ENCODE peak calls at places on chromosomes 2 and 18, in five cellular contexts. One of them, this sample, is unnamed. For H3K27me3, the result is how much of the 10 kb centered on the place peaks cover.

GRCh38 chr2:49251766-49252165 is 97.5 kb upstream of the FSHR start:
- DNase-seq in cardiac muscle cell: no peak
- DNase-seq in uterus: no peak
- DNase-seq in astrocyte: peak
- DNase-seq in GM12878: no peak
- DNase-seq in this sample: no peak

GRCh38 chr18:7566244-7566586 is 901 bp upstream of the PTPRM start:
- DNase-seq in uterus: no peak
- DNase-seq in GM12878: no peak
- DNase-seq in astrocyte: no peak
- DNase-seq in cardiac muscle cell: peak
- DNase-seq in this sample: no peak

GRCh38 chr18:62537946-62538345 is 15.1 kb downstream of the ZCCHC2 start:
- DNase-seq in cardiac muscle cell: no peak
- DNase-seq in uterus: no peak
- DNase-seq in GM12878: no peak
- DNase-seq in astrocyte: no peak
- DNase-seq in this sample: no peak

GRCh38 chr2:137220438-137220998 is 455.2 kb downstream of the THSD7B start:
- DNase-seq in uterus: no peak
- DNase-seq in GM12878: no peak
- DNase-seq in cardiac muscle cell: no peak
- DNase-seq in astrocyte: peak
- DNase-seq in this sample: no peak

GRCh38 chr2:108417254-108417653 is 31.8 kb upstream of the GCC2 start:
- DNase-seq in uterus: no peak
- DNase-seq in astrocyte: no peak
- DNase-seq in GM12878: no peak
- DNase-seq in cardiac muscle cell: no peak
- DNase-seq in this sample: no peak

GRCh38 chr2:133346654-133347053 is 221.6 kb downstream of the NCKAP5 start:
- DNase-seq in cardiac muscle cell: no peak
- DNase-seq in astrocyte: peak
- DNase-seq in uterus: no peak
- DNase-seq in GM12878: no peak
- DNase-seq in this sample: no peak

GRCh38 chr2:19802088-19802806 is 99.5 kb downstream of the TTC32 start:
- DNase-seq in GM12878: no peak
- DNase-seq in astrocyte: peak
- DNase-seq in uterus: no peak
- DNase-seq in cardiac muscle cell: no peak
- DNase-seq in this sample: no peak

GRCh38 chr2:127324635-127325034 is 30.7 kb upstream of the ERCC3 start:
- DNase-seq in cardiac muscle cell: peak
- DNase-seq in uterus: no peak
- DNase-seq in GM12878: no peak
- DNase-seq in astrocyte: peak
- DNase-seq in this sample: no peak

GRCh38 chr2:134337617-134338016 is 83.7 kb downstream of the MGAT5 start:
- DNase-seq in cardiac muscle cell: no peak
- DNase-seq in uterus: no peak
- DNase-seq in astrocyte: no peak
- DNase-seq in GM12878: no peak
- DNase-seq in this sample: no peak

GRCh38 chr2:26970928-26971627 is 641 bp downstream of the MAPRE3 start:
- DNase-seq in GM12878: no peak
- DNase-seq in uterus: peak
- DNase-seq in cardiac muscle cell: peak
- DNase-seq in astrocyte: peak
- DNase-seq in this sample: no peak

GRCh38 chr2:45741451-45741850 is 90.0 kb downstream of the PRKCE start:
- DNase-seq in cardiac muscle cell: no peak
- DNase-seq in GM12878: no peak
- DNase-seq in astrocyte: no peak
- DNase-seq in uterus: no peak
- DNase-seq in this sample: no peak

GRCh38 chr2:138183700-138184099 is 219.4 kb downstream of the HNMT start:
- DNase-seq in astrocyte: no peak
- DNase-seq in cardiac muscle cell: no peak
- DNase-seq in uterus: no peak
- DNase-seq in GM12878: no peak
- DNase-seq in this sample: no peak

GRCh38 chr18:26477828-26478466 is 70.4 kb downstream of the KCTD1 start:
- DNase-seq in cardiac muscle cell: no peak
- DNase-seq in uterus: no peak
- DNase-seq in astrocyte: no peak
- DNase-seq in GM12878: no peak
- DNase-seq in this sample: no peak

GRCh38 chr2:20218331-20219320 is 6.3 kb downstream of the SDC1 start:
- DNase-seq in uterus: no peak
- DNase-seq in cardiac muscle cell: no peak
- DNase-seq in GM12878: no peak
- DNase-seq in astrocyte: no peak
- DNase-seq in this sample: no peak

GRCh38 chr2:223692227-223692947 is 90.2 kb upstream of the SCG2 start:
- DNase-seq in cardiac muscle cell: peak
- DNase-seq in astrocyte: peak
- DNase-seq in GM12878: no peak
- DNase-seq in uterus: peak
- DNase-seq in this sample: no peak

GRCh38 chr18:11950824-11951223 is 30.5 kb upstream of the IMPA2 start:
- DNase-seq in GM12878: no peak
- DNase-seq in cardiac muscle cell: no peak
- DNase-seq in astrocyte: no peak
- DNase-seq in uterus: no peak
- DNase-seq in this sample: no peak

GRCh38 chr2:100256416-100256815 is 65.9 kb downstream of the LONRF2 start:
- DNase-seq in cardiac muscle cell: no peak
- DNase-seq in astrocyte: no peak
- DNase-seq in GM12878: no peak
- DNase-seq in uterus: no peak
- DNase-seq in this sample: no peak

GRCh38 chr2:234840336-234840735 is 111.5 kb upstream of the SH3BP4 start:
- DNase-seq in astrocyte: peak
- DNase-seq in GM12878: no peak
- DNase-seq in uterus: peak
- DNase-seq in cardiac muscle cell: peak
- DNase-seq in this sample: no peak

GRCh38 chr18:9321709-9322108 is 12.9 kb upstream of the TWSG1 start:
- DNase-seq in GM12878: no peak
- DNase-seq in astrocyte: no peak
- DNase-seq in uterus: no peak
- DNase-seq in cardiac muscle cell: no peak
- DNase-seq in this sample: no peak

GRCh38 chr2:167451496-167452289 is 563.4 kb downstream of the XIRP2 start:
- DNase-seq in uterus: no peak
- DNase-seq in astrocyte: no peak
- DNase-seq in cardiac muscle cell: no peak
- DNase-seq in GM12878: no peak
- DNase-seq in this sample: no peak

GRCh38 chr2:231535961-231536360 is 5.7 kb upstream of the NMUR1 start:
- DNase-seq in astrocyte: no peak
- DNase-seq in cardiac muscle cell: no peak
- DNase-seq in uterus: no peak
- DNase-seq in GM12878: no peak
- DNase-seq in this sample: no peak

GRCh38 chr2:9950521-9951271 is 797 bp upstream of the GRHL1 start:
- DNase-seq in GM12878: no peak
- DNase-seq in astrocyte: no peak
- DNase-seq in uterus: peak
- DNase-seq in cardiac muscle cell: peak
- DNase-seq in this sample: peak

GRCh38 chr2:51581636-51582267 is 549.8 kb upstream of the NRXN1 start:
- DNase-seq in GM12878: no peak
- DNase-seq in cardiac muscle cell: no peak
- DNase-seq in uterus: no peak
- DNase-seq in astrocyte: no peak
- DNase-seq in this sample: no peak

GRCh38 chr2:28286678-28287077 is 106.0 kb upstream of the FOSL2 start:
- DNase-seq in cardiac muscle cell: no peak
- DNase-seq in GM12878: no peak
- DNase-seq in uterus: no peak
- DNase-seq in astrocyte: peak
- DNase-seq in this sample: no peak

GRCh38 chr2:17327649-17328048 is 190.6 kb downstream of the RAD51AP2 start:
- DNase-seq in uterus: no peak
- DNase-seq in astrocyte: no peak
- DNase-seq in GM12878: no peak
- DNase-seq in cardiac muscle cell: no peak
- DNase-seq in this sample: no peak

GRCh38 chr18:11607897-11608296 is 1.5 kb upstream of the SLC35G4 start:
- DNase-seq in uterus: no peak
- DNase-seq in GM12878: no peak
- DNase-seq in cardiac muscle cell: peak
- DNase-seq in astrocyte: no peak
- DNase-seq in this sample: no peak

GRCh38 chr2:120346034-120346666 is at the start of gene INHBB:
- DNase-seq in uterus: no peak
- DNase-seq in GM12878: no peak
- DNase-seq in cardiac muscle cell: peak
- DNase-seq in astrocyte: no peak
- DNase-seq in this sample: no peak
- H3K4me3 ChIP-seq in uterus: peak
- H3K4me3 ChIP-seq in GM12878: peak
- H3K4me3 ChIP-seq in cardiac muscle cell: peak
- H3K4me3 ChIP-seq in astrocyte: peak
- H3K4me3 ChIP-seq in this sample: peak

GRCh38 chr2:106705877-106706276 is 180.1 kb downstream of the ST6GAL2 start:
- DNase-seq in cardiac muscle cell: no peak
- DNase-seq in uterus: no peak
- DNase-seq in GM12878: no peak
- DNase-seq in astrocyte: no peak
- DNase-seq in this sample: no peak

GRCh38 chr2:106708189-106708588 is 177.8 kb downstream of the ST6GAL2 start:
- DNase-seq in GM12878: no peak
- DNase-seq in astrocyte: no peak
- DNase-seq in uterus: no peak
- DNase-seq in cardiac muscle cell: peak
- DNase-seq in this sample: no peak

GRCh38 chr2:106701134-106701994 is 184.6 kb downstream of the ST6GAL2 start:
- DNase-seq in GM12878: no peak
- DNase-seq in uterus: no peak
- DNase-seq in astrocyte: no peak
- DNase-seq in cardiac muscle cell: no peak
- DNase-seq in this sample: no peak

GRCh38 chr2:106704798-106705197 is 181.2 kb downstream of the ST6GAL2 start:
- DNase-seq in cardiac muscle cell: no peak
- DNase-seq in GM12878: no peak
- DNase-seq in uterus: no peak
- DNase-seq in astrocyte: no peak
- DNase-seq in this sample: no peak

GRCh38 chr2:106703161-106703560 is 182.8 kb downstream of the ST6GAL2 start:
- DNase-seq in uterus: no peak
- DNase-seq in GM12878: no peak
- DNase-seq in cardiac muscle cell: no peak
- DNase-seq in astrocyte: no peak
- DNase-seq in this sample: no peak
- H3K27me3 ChIP-seq in uterus: under half
- H3K27me3 ChIP-seq in GM12878: under half
- H3K27me3 ChIP-seq in cardiac muscle cell: under half
- H3K27me3 ChIP-seq in astrocyte: under half
- H3K27me3 ChIP-seq in this sample: under half

GRCh38 chr2:196404276-196404675 is 232.9 kb upstream of the STK17B start:
- DNase-seq in astrocyte: peak
- DNase-seq in cardiac muscle cell: no peak
- DNase-seq in GM12878: no peak
- DNase-seq in uterus: no peak
- DNase-seq in this sample: no peak
- TF ChIP-seq CTCF in astrocyte: no peak
- TF ChIP-seq CTCF in cardiac muscle cell: no peak
- TF ChIP-seq CTCF in GM12878: peak
- TF ChIP-seq CTCF in uterus: no peak
- TF ChIP-seq CTCF in this sample: peak

GRCh38 chr2:43743706-43744105 is 30.1 kb upstream of the DYNC2LI1 start:
- DNase-seq in cardiac muscle cell: no peak
- DNase-seq in GM12878: no peak
- DNase-seq in uterus: no peak
- DNase-seq in astrocyte: peak
- DNase-seq in this sample: no peak
- H3K4me3 ChIP-seq in cardiac muscle cell: no peak
- H3K4me3 ChIP-seq in GM12878: no peak
- H3K4me3 ChIP-seq in uterus: no peak
- H3K4me3 ChIP-seq in astrocyte: no peak
- H3K4me3 ChIP-seq in this sample: no peak

GRCh38 chr2:118833716-118834439 is 13.6 kb downstream of the EN1 start:
- DNase-seq in astrocyte: no peak
- DNase-seq in GM12878: no peak
- DNase-seq in cardiac muscle cell: no peak
- DNase-seq in uterus: no peak
- DNase-seq in this sample: no peak

GRCh38 chr2:118835739-118836410 is 11.6 kb downstream of the EN1 start:
- DNase-seq in GM12878: no peak
- DNase-seq in cardiac muscle cell: no peak
- DNase-seq in astrocyte: no peak
- DNase-seq in uterus: no peak
- DNase-seq in this sample: no peak

GRCh38 chr2:118836411-118836930 is 11.0 kb downstream of the EN1 start:
- DNase-seq in cardiac muscle cell: no peak
- DNase-seq in astrocyte: no peak
- DNase-seq in GM12878: no peak
- DNase-seq in uterus: no peak
- DNase-seq in this sample: no peak

GRCh38 chr2:118834440-118834810 is 13.0 kb downstream of the EN1 start:
- DNase-seq in cardiac muscle cell: no peak
- DNase-seq in astrocyte: no peak
- DNase-seq in uterus: no peak
- DNase-seq in GM12878: no peak
- DNase-seq in this sample: no peak

DNA sequence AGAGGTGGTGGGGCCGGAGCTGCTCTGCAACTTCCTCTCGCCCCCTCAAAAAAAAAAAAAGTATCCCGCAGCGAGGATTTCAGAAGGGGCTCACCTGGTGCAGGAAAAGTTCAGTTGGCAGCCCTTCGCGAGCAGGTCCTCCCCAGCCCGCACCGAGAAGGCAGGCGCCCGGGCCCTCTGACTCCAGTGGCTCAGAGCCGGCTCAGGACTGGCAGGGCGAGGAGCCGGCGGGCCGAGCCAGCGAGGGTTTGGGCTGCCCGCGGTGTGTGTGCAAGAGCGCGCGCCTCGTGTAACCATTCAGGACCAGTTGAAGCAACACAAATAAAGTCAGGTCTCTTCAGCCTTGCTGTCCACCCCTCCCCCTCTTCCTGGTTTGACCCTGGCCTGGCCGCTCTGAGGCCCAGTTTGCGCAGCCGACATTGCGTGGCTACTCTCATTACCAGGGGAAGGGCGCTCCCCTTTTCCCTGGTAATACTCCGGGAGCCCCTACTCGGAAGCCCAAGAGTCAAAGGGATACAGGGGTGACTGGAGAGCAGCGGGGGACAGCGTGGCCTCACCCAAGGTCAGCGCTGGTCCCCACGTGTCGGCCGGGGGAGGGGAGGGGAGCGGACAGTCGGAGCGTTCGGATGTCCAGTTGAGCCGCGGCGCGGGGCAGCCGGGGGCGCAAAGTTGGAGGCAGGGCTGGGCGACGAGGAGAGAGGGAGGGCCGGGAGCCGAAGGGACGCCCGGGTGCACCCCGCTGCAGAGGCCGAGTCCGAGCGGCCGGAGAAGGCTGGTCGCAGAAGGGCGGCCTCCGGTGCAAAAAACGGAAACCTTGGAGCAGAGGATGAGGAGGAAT is 12.3 kb downstream of the EN1 start:
- DNase-seq in astrocyte: no peak
- DNase-seq in GM12878: no peak
- DNase-seq in cardiac muscle cell: peak
- DNase-seq in uterus: no peak
- DNase-seq in this sample: no peak
- H3K27me3 ChIP-seq in astrocyte: half or more
- H3K27me3 ChIP-seq in GM12878: under half
- H3K27me3 ChIP-seq in cardiac muscle cell: half or more
- H3K27me3 ChIP-seq in uterus: under half
- H3K27me3 ChIP-seq in this sample: under half